ENCODE peak calls at places on chromosomes 12 and 14, in five cellular contexts. T is NCI-H524; G is iris pigment epithelial cell; F is germinal center; A is CD8-positive, alpha-beta T cell. U is an unnamed sample.

GRCh38 chr12:95470300-95470699 is 3.7 kb upstream of the METAP2 start:
- DNase-seq in T (no peak), G (no peak), F (no peak), A (no peak), U (no peak)

GRCh38 chr12:67630373-67631088 is 18.0 kb upstream of the DYRK2 start:
- DNase-seq in T (no peak), G (peak), F (peak), A (peak), U (no peak)

GRCh38 chr14:105885561-105886320 is 359.4 kb downstream of the TMEM121 start:
- DNase-seq in T (no peak), G (no peak), F (no peak), A (peak), U (peak)

GRCh38 chr12:79761341-79761740 is 70.6 kb upstream of the PAWR start:
- DNase-seq in T (no peak), G (no peak), F (no peak), A (no peak), U (no peak)

GRCh38 chr12:26406391-26406790 is 211.0 kb downstream of the SSPN start:
- DNase-seq in T (no peak), G (no peak), F (no peak), A (no peak), U (no peak)

GRCh38 chr14:90274019-90274418 is 17.7 kb downstream of the PSMC1 start:
- DNase-seq in T (no peak), G (no peak), F (no peak), A (no peak), U (no peak)

GRCh38 chr14:32014498-32014897 is 62.6 kb upstream of the ARHGAP5 start:
- DNase-seq in T (no peak), G (no peak), F (no peak), A (no peak), U (no peak)

GRCh38 chr14:62657376-62657775 is 387.9 kb downstream of the KCNH5 start:
- DNase-seq in T (no peak), G (no peak), F (no peak), A (no peak), U (no peak)

GRCh38 chr14:99393059-99393655 is 87.5 kb downstream of the SETD3 start:
- DNase-seq in T (peak), G (peak), F (peak), A (peak), U (peak)

GRCh38 chr12:100926669-100927248 is 132.2 kb downstream of the ANO4 start:
- DNase-seq in T (peak), G (peak), F (no peak), A (no peak), U (peak)

GRCh38 chr12:132505105-132505851 is 15.3 kb downstream of the FBRSL1 start:
- DNase-seq in T (no peak), G (no peak), F (no peak), A (no peak), U (no peak)

GRCh38 chr14:20578325-20578724 is 9.5 kb downstream of the RNASE11 start:
- DNase-seq in T (no peak), G (no peak), F (no peak), A (no peak), U (no peak)

GRCh38 chr14:89197623-89198022 is 219.4 kb downstream of the FOXN3 start:
- DNase-seq in T (no peak), G (no peak), F (no peak), A (no peak), U (no peak)

GRCh38 chr12:47378222-47378582 is 298.4 kb upstream of the AMIGO2 start:
- DNase-seq in T (no peak), G (peak), F (no peak), A (no peak), U (no peak)

GRCh38 chr12:51062631-51063397 is 14.7 kb downstream of the LETMD1 start:
- DNase-seq in T (no peak), G (no peak), F (no peak), A (no peak), U (no peak)

GRCh38 chr14:55500219-55500701 is 59.8 kb upstream of the TBPL2 start:
- DNase-seq in T (no peak), G (no peak), F (no peak), A (no peak), U (no peak)